ENCODE peak calls at places on chromosomes 7 and 10, in nine cellular contexts. One of them, this sample, is unnamed.

GRCh38 chr10:86086418-86086817 is 280.2 kb downstream of the GRID1 start:
- DNase-seq in activated T-helper 1 cell treated with Interleukin-2 at 50 U/mL for 16 hours: no peak
- DNase-seq in head of caudate nucleus: no peak
- DNase-seq in psoas muscle: no peak
- DNase-seq in stimulated activated CD8-positive, alpha-beta memory T cell treated with anti-CD3 and anti-CD28 coated beads, Interleukin-12 subunit alpha, Interleukin-12 subunit beta, amount 100 ng/mL, for 4 hours: no peak
- DNase-seq in stimulated activated naive B cell treated with anti-CD40 and anti-IgM and Interleukin-4, amounts not matched to agents 10 μg/mL and 1 μg/mL and 100 μg/mL, for 72 hours: no peak
- DNase-seq in EH: no peak
- DNase-seq in HEK293T: no peak
- DNase-seq in left ventricle myocardium inferior: no peak
- DNase-seq in this sample: no peak

GRCh38 chr10:95430231-95430951 is 130.8 kb downstream of the SORBS1 start:
- DNase-seq in head of caudate nucleus: peak
- DNase-seq in stimulated activated CD8-positive, alpha-beta memory T cell treated with anti-CD3 and anti-CD28 coated beads, Interleukin-12 subunit alpha, Interleukin-12 subunit beta, amount 100 ng/mL, for 4 hours: no peak
- DNase-seq in psoas muscle: no peak
- DNase-seq in HEK293T: peak
- DNase-seq in activated T-helper 1 cell treated with Interleukin-2 at 50 U/mL for 16 hours: peak
- DNase-seq in left ventricle myocardium inferior: no peak
- DNase-seq in EH: peak
- DNase-seq in stimulated activated naive B cell treated with anti-CD40 and anti-IgM and Interleukin-4, amounts not matched to agents 10 μg/mL and 1 μg/mL and 100 μg/mL, for 72 hours: peak
- DNase-seq in this sample: peak

GRCh38 chr10:26199841-26200240 is 16.7 kb upstream of the GAD2 start:
- DNase-seq in HEK293T: no peak
- DNase-seq in stimulated activated CD8-positive, alpha-beta memory T cell treated with anti-CD3 and anti-CD28 coated beads, Interleukin-12 subunit alpha, Interleukin-12 subunit beta, amount 100 ng/mL, for 4 hours: no peak
- DNase-seq in head of caudate nucleus: no peak
- DNase-seq in psoas muscle: no peak
- DNase-seq in left ventricle myocardium inferior: no peak
- DNase-seq in stimulated activated naive B cell treated with anti-CD40 and anti-IgM and Interleukin-4, amounts not matched to agents 10 μg/mL and 1 μg/mL and 100 μg/mL, for 72 hours: no peak
- DNase-seq in EH: no peak
- DNase-seq in activated T-helper 1 cell treated with Interleukin-2 at 50 U/mL for 16 hours: no peak
- DNase-seq in this sample: no peak

GRCh38 chr7:1040790-1041189 is 3.6 kb upstream of the GPR146 start:
- DNase-seq in HEK293T: peak
- DNase-seq in left ventricle myocardium inferior: no peak
- DNase-seq in activated T-helper 1 cell treated with Interleukin-2 at 50 U/mL for 16 hours: no peak
- DNase-seq in EH: peak
- DNase-seq in head of caudate nucleus: no peak
- DNase-seq in stimulated activated CD8-positive, alpha-beta memory T cell treated with anti-CD3 and anti-CD28 coated beads, Interleukin-12 subunit alpha, Interleukin-12 subunit beta, amount 100 ng/mL, for 4 hours: no peak
- DNase-seq in psoas muscle: no peak
- DNase-seq in stimulated activated naive B cell treated with anti-CD40 and anti-IgM and Interleukin-4, amounts not matched to agents 10 μg/mL and 1 μg/mL and 100 μg/mL, for 72 hours: no peak
- DNase-seq in this sample: no peak

GRCh38 chr10:110285501-110285900 is 19.2 kb downstream of the SMNDC1 start:
- DNase-seq in activated T-helper 1 cell treated with Interleukin-2 at 50 U/mL for 16 hours: no peak
- DNase-seq in stimulated activated naive B cell treated with anti-CD40 and anti-IgM and Interleukin-4, amounts not matched to agents 10 μg/mL and 1 μg/mL and 100 μg/mL, for 72 hours: no peak
- DNase-seq in left ventricle myocardium inferior: no peak
- DNase-seq in stimulated activated CD8-positive, alpha-beta memory T cell treated with anti-CD3 and anti-CD28 coated beads, Interleukin-12 subunit alpha, Interleukin-12 subunit beta, amount 100 ng/mL, for 4 hours: no peak
- DNase-seq in EH: no peak
- DNase-seq in head of caudate nucleus: no peak
- DNase-seq in HEK293T: no peak
- DNase-seq in psoas muscle: no peak
- DNase-seq in this sample: no peak

GRCh38 chr7:142855756-142856564 is 1.1 kb downstream of the EPHB6 start:
- DNase-seq in head of caudate nucleus: peak
- DNase-seq in stimulated activated CD8-positive, alpha-beta memory T cell treated with anti-CD3 and anti-CD28 coated beads, Interleukin-12 subunit alpha, Interleukin-12 subunit beta, amount 100 ng/mL, for 4 hours: no peak
- DNase-seq in HEK293T: no peak
- DNase-seq in left ventricle myocardium inferior: peak
- DNase-seq in EH: peak
- DNase-seq in activated T-helper 1 cell treated with Interleukin-2 at 50 U/mL for 16 hours: no peak
- DNase-seq in stimulated activated naive B cell treated with anti-CD40 and anti-IgM and Interleukin-4, amounts not matched to agents 10 μg/mL and 1 μg/mL and 100 μg/mL, for 72 hours: no peak
- DNase-seq in psoas muscle: peak
- DNase-seq in this sample: no peak

GRCh38 chr10:35890970-35891330 is 248.9 kb upstream of the FZD8 start:
- DNase-seq in stimulated activated CD8-positive, alpha-beta memory T cell treated with anti-CD3 and anti-CD28 coated beads, Interleukin-12 subunit alpha, Interleukin-12 subunit beta, amount 100 ng/mL, for 4 hours: no peak
- DNase-seq in stimulated activated naive B cell treated with anti-CD40 and anti-IgM and Interleukin-4, amounts not matched to agents 10 μg/mL and 1 μg/mL and 100 μg/mL, for 72 hours: no peak
- DNase-seq in psoas muscle: no peak
- DNase-seq in activated T-helper 1 cell treated with Interleukin-2 at 50 U/mL for 16 hours: no peak
- DNase-seq in EH: peak
- DNase-seq in left ventricle myocardium inferior: no peak
- DNase-seq in head of caudate nucleus: no peak
- DNase-seq in HEK293T: no peak
- DNase-seq in this sample: no peak

GRCh38 chr10:109205929-109206585 is 717.3 kb downstream of the XPNPEP1 start:
- DNase-seq in left ventricle myocardium inferior: no peak
- DNase-seq in EH: peak
- DNase-seq in head of caudate nucleus: no peak
- DNase-seq in psoas muscle: no peak
- DNase-seq in HEK293T: no peak
- DNase-seq in activated T-helper 1 cell treated with Interleukin-2 at 50 U/mL for 16 hours: no peak
- DNase-seq in stimulated activated naive B cell treated with anti-CD40 and anti-IgM and Interleukin-4, amounts not matched to agents 10 μg/mL and 1 μg/mL and 100 μg/mL, for 72 hours: no peak
- DNase-seq in stimulated activated CD8-positive, alpha-beta memory T cell treated with anti-CD3 and anti-CD28 coated beads, Interleukin-12 subunit alpha, Interleukin-12 subunit beta, amount 100 ng/mL, for 4 hours: no peak
- DNase-seq in this sample: no peak

GRCh38 chr10:78777466-78778256 is 291.1 kb upstream of the ZMIZ1 start:
- DNase-seq in stimulated activated naive B cell treated with anti-CD40 and anti-IgM and Interleukin-4, amounts not matched to agents 10 μg/mL and 1 μg/mL and 100 μg/mL, for 72 hours: no peak
- DNase-seq in head of caudate nucleus: peak
- DNase-seq in stimulated activated CD8-positive, alpha-beta memory T cell treated with anti-CD3 and anti-CD28 coated beads, Interleukin-12 subunit alpha, Interleukin-12 subunit beta, amount 100 ng/mL, for 4 hours: no peak
- DNase-seq in activated T-helper 1 cell treated with Interleukin-2 at 50 U/mL for 16 hours: no peak
- DNase-seq in psoas muscle: peak
- DNase-seq in HEK293T: peak
- DNase-seq in left ventricle myocardium inferior: peak
- DNase-seq in EH: peak
- DNase-seq in this sample: no peak

GRCh38 chr7:152597514-152597913 is 78.4 kb downstream of the XRCC2 start:
- DNase-seq in psoas muscle: no peak
- DNase-seq in activated T-helper 1 cell treated with Interleukin-2 at 50 U/mL for 16 hours: no peak
- DNase-seq in stimulated activated naive B cell treated with anti-CD40 and anti-IgM and Interleukin-4, amounts not matched to agents 10 μg/mL and 1 μg/mL and 100 μg/mL, for 72 hours: no peak
- DNase-seq in left ventricle myocardium inferior: no peak
- DNase-seq in EH: no peak
- DNase-seq in head of caudate nucleus: no peak
- DNase-seq in stimulated activated CD8-positive, alpha-beta memory T cell treated with anti-CD3 and anti-CD28 coated beads, Interleukin-12 subunit alpha, Interleukin-12 subunit beta, amount 100 ng/mL, for 4 hours: no peak
- DNase-seq in HEK293T: no peak
- DNase-seq in this sample: no peak

GRCh38 chr10:19063991-19064390 is 15.4 kb downstream of the MALRD1 start:
- DNase-seq in activated T-helper 1 cell treated with Interleukin-2 at 50 U/mL for 16 hours: no peak
- DNase-seq in stimulated activated CD8-positive, alpha-beta memory T cell treated with anti-CD3 and anti-CD28 coated beads, Interleukin-12 subunit alpha, Interleukin-12 subunit beta, amount 100 ng/mL, for 4 hours: no peak
- DNase-seq in HEK293T: no peak
- DNase-seq in left ventricle myocardium inferior: no peak
- DNase-seq in head of caudate nucleus: no peak
- DNase-seq in EH: no peak
- DNase-seq in psoas muscle: no peak
- DNase-seq in stimulated activated naive B cell treated with anti-CD40 and anti-IgM and Interleukin-4, amounts not matched to agents 10 μg/mL and 1 μg/mL and 100 μg/mL, for 72 hours: no peak
- DNase-seq in this sample: no peak

GRCh38 chr10:30368065-30368718 is 19.1 kb upstream of the MTPAP start:
- DNase-seq in psoas muscle: no peak
- DNase-seq in EH: peak
- DNase-seq in head of caudate nucleus: peak
- DNase-seq in activated T-helper 1 cell treated with Interleukin-2 at 50 U/mL for 16 hours: no peak
- DNase-seq in stimulated activated naive B cell treated with anti-CD40 and anti-IgM and Interleukin-4, amounts not matched to agents 10 μg/mL and 1 μg/mL and 100 μg/mL, for 72 hours: no peak
- DNase-seq in stimulated activated CD8-positive, alpha-beta memory T cell treated with anti-CD3 and anti-CD28 coated beads, Interleukin-12 subunit alpha, Interleukin-12 subunit beta, amount 100 ng/mL, for 4 hours: no peak
- DNase-seq in left ventricle myocardium inferior: no peak
- DNase-seq in HEK293T: no peak
- DNase-seq in this sample: no peak

GRCh38 chr10:72315611-72316385 is 38.9 kb downstream of the DNAJB12 start:
- DNase-seq in EH: peak
- DNase-seq in HEK293T: no peak
- DNase-seq in left ventricle myocardium inferior: no peak
- DNase-seq in activated T-helper 1 cell treated with Interleukin-2 at 50 U/mL for 16 hours: no peak
- DNase-seq in head of caudate nucleus: no peak
- DNase-seq in psoas muscle: peak
- DNase-seq in stimulated activated naive B cell treated with anti-CD40 and anti-IgM and Interleukin-4, amounts not matched to agents 10 μg/mL and 1 μg/mL and 100 μg/mL, for 72 hours: no peak
- DNase-seq in stimulated activated CD8-positive, alpha-beta memory T cell treated with anti-CD3 and anti-CD28 coated beads, Interleukin-12 subunit alpha, Interleukin-12 subunit beta, amount 100 ng/mL, for 4 hours: no peak
- DNase-seq in this sample: no peak

GRCh38 chr7:101420436-101420835 is 57.8 kb downstream of the COL26A1 start:
- DNase-seq in EH: no peak
- DNase-seq in stimulated activated CD8-positive, alpha-beta memory T cell treated with anti-CD3 and anti-CD28 coated beads, Interleukin-12 subunit alpha, Interleukin-12 subunit beta, amount 100 ng/mL, for 4 hours: no peak
- DNase-seq in HEK293T: peak
- DNase-seq in stimulated activated naive B cell treated with anti-CD40 and anti-IgM and Interleukin-4, amounts not matched to agents 10 μg/mL and 1 μg/mL and 100 μg/mL, for 72 hours: no peak
- DNase-seq in head of caudate nucleus: no peak
- DNase-seq in left ventricle myocardium inferior: no peak
- DNase-seq in psoas muscle: no peak
- DNase-seq in activated T-helper 1 cell treated with Interleukin-2 at 50 U/mL for 16 hours: no peak
- DNase-seq in this sample: no peak

GRCh38 chr7:22675917-22676343 is 51.1 kb upstream of the IL6 start:
- DNase-seq in EH: peak
- DNase-seq in left ventricle myocardium inferior: no peak
- DNase-seq in activated T-helper 1 cell treated with Interleukin-2 at 50 U/mL for 16 hours: no peak
- DNase-seq in stimulated activated naive B cell treated with anti-CD40 and anti-IgM and Interleukin-4, amounts not matched to agents 10 μg/mL and 1 μg/mL and 100 μg/mL, for 72 hours: no peak
- DNase-seq in psoas muscle: no peak
- DNase-seq in stimulated activated CD8-positive, alpha-beta memory T cell treated with anti-CD3 and anti-CD28 coated beads, Interleukin-12 subunit alpha, Interleukin-12 subunit beta, amount 100 ng/mL, for 4 hours: no peak
- DNase-seq in head of caudate nucleus: no peak
- DNase-seq in HEK293T: no peak
- DNase-seq in this sample: no peak

GRCh38 chr10:122013311-122013780 is 24.4 kb downstream of the TACC2 start:
- DNase-seq in HEK293T: no peak
- DNase-seq in activated T-helper 1 cell treated with Interleukin-2 at 50 U/mL for 16 hours: no peak
- DNase-seq in left ventricle myocardium inferior: no peak
- DNase-seq in EH: no peak
- DNase-seq in head of caudate nucleus: no peak
- DNase-seq in psoas muscle: peak
- DNase-seq in stimulated activated CD8-positive, alpha-beta memory T cell treated with anti-CD3 and anti-CD28 coated beads, Interleukin-12 subunit alpha, Interleukin-12 subunit beta, amount 100 ng/mL, for 4 hours: no peak
- DNase-seq in stimulated activated naive B cell treated with anti-CD40 and anti-IgM and Interleukin-4, amounts not matched to agents 10 μg/mL and 1 μg/mL and 100 μg/mL, for 72 hours: no peak
- DNase-seq in this sample: no peak

GRCh38 chr10:19826712-19827111 is 10.5 kb downstream of the PLXDC2 start:
- DNase-seq in left ventricle myocardium inferior: no peak
- DNase-seq in stimulated activated CD8-positive, alpha-beta memory T cell treated with anti-CD3 and anti-CD28 coated beads, Interleukin-12 subunit alpha, Interleukin-12 subunit beta, amount 100 ng/mL, for 4 hours: no peak
- DNase-seq in activated T-helper 1 cell treated with Interleukin-2 at 50 U/mL for 16 hours: no peak
- DNase-seq in psoas muscle: no peak
- DNase-seq in head of caudate nucleus: no peak
- DNase-seq in HEK293T: no peak
- DNase-seq in stimulated activated naive B cell treated with anti-CD40 and anti-IgM and Interleukin-4, amounts not matched to agents 10 μg/mL and 1 μg/mL and 100 μg/mL, for 72 hours: no peak
- DNase-seq in EH: no peak
- DNase-seq in this sample: no peak